ENCODE peak calls at places on chromosome 11, in eight cellular contexts. O is HFFc6, J is IMR-90, K is SK-N-SH, U is progenitor cell of endocrine pancreas, P is bronchial epithelial cell, V is left ventricle myocardium inferior, A is tibial nerve. Z is an unnamed sample.

GRCh38 chr11:117884994-117885393 is 8.5 kb upstream of the FXYD6 start:
- DNase-seq in P (no peak), U (no peak), A (no peak), K (no peak), J (peak), V (no peak), O (peak), Z (no peak)

GRCh38 chr11:61866231-61866957 is 25.0 kb downstream of the FADS3 start:
- DNase-seq in P (peak), U (no peak), A (no peak), V (no peak), O (no peak), J (no peak), K (no peak), Z (no peak)

GRCh38 chr11:59255281-59255680 is 42.6 kb upstream of the MPEG1 start:
- DNase-seq in V (no peak), P (no peak), K (no peak), U (no peak), O (no peak), A (no peak), J (no peak), Z (no peak)

GRCh38 chr11:35765211-35765610 is 102.6 kb downstream of the TRIM44 start:
- DNase-seq in V (no peak), P (peak), A (no peak), J (peak), U (no peak), K (no peak), O (no peak), Z (no peak)

GRCh38 chr11:20055312-20055711 is 105.0 kb downstream of the DBX1 start:
- DNase-seq in J (no peak), O (no peak), P (peak), A (no peak), K (peak), V (no peak), U (no peak), Z (no peak)

GRCh38 chr11:107562647-107563208 is 2.8 kb downstream of the ALKBH8 start:
- DNase-seq in K (no peak), P (peak), A (no peak), V (no peak), U (no peak), O (peak), J (peak), Z (no peak)

GRCh38 chr11:66337103-66337899 is 1.1 kb upstream of the RIN1 start:
- DNase-seq in O (peak), J (peak), U (no peak), K (peak), P (no peak), A (no peak), V (no peak), Z (no peak)

GRCh38 chr11:62122076-62122475 is 1.7 kb upstream of the INCENP start:
- DNase-seq in U (no peak), A (no peak), P (peak), V (no peak), J (no peak), K (peak), O (no peak), Z (no peak)

GRCh38 chr11:111310088-111310487 is 11.7 kb downstream of the POU2AF3 start:
- DNase-seq in U (no peak), O (no peak), P (peak), K (no peak), V (no peak), J (no peak), A (no peak), Z (no peak)

GRCh38 chr11:67286621-67287333 is 2.3 kb upstream of the ANKRD13D start:
- DNase-seq in J (no peak), U (no peak), O (no peak), K (no peak), V (peak), A (no peak), P (no peak), Z (no peak)

GRCh38 chr11:6315811-6316425 is 4.4 kb downstream of the CAVIN3 start:
- DNase-seq in K (peak), P (peak), A (peak), U (peak), J (peak), V (peak), O (peak), Z (peak)

GRCh38 chr11:121318848-121319834 is 26.6 kb downstream of the SC5D start:
- DNase-seq in V (no peak), U (no peak), O (peak), A (peak), K (peak), J (peak), P (peak), Z (peak)

GRCh38 chr11:69127091-69127850 is 28.5 kb upstream of the SMIM38 start:
- DNase-seq in A (no peak), O (no peak), U (no peak), V (no peak), K (no peak), J (no peak), P (no peak), Z (no peak)

GRCh38 chr11:117809236-117810055 is 12.4 kb upstream of the DSCAML1 start:
- DNase-seq in J (peak), K (peak), A (peak), P (peak), U (no peak), O (peak), V (peak), Z (peak)

GRCh38 chr11:114166897-114167323 is 107.4 kb downstream of the ZBTB16 start:
- DNase-seq in U (no peak), V (no peak), K (no peak), P (peak), O (peak), A (peak), J (peak), Z (no peak)

GRCh38 chr11:68258363-68258765 is 13.4 kb downstream of the C11orf24 start:
- DNase-seq in P (no peak), U (no peak), J (no peak), K (no peak), A (no peak), O (no peak), V (no peak), Z (no peak)

GRCh38 chr11:109205312-109205711 is 216.7 kb upstream of the C11orf87 start:
- DNase-seq in U (no peak), P (no peak), A (no peak), K (no peak), V (no peak), J (no peak), O (no peak), Z (no peak)

GRCh38 chr11:2550606-2550970 is 105.8 kb downstream of the KCNQ1 start:
- DNase-seq in K (no peak), U (no peak), V (no peak), J (no peak), A (no peak), O (no peak), P (no peak), Z (no peak)

GRCh38 chr11:32374261-32374711 is 61.1 kb downstream of the WT1 start:
- DNase-seq in U (no peak), J (peak), P (no peak), K (peak), A (peak), V (no peak), O (no peak), Z (peak)

GRCh38 chr11:27720277-27720830 is 20.1 kb upstream of the BDNF start:
- DNase-seq in A (no peak), U (peak), P (peak), O (peak), K (peak), J (peak), V (no peak), Z (peak)

GRCh38 chr11:110525883-110526282 is 96.1 kb downstream of the FDX1 start:
- DNase-seq in K (no peak), O (peak), V (no peak), J (peak), A (peak), U (no peak), P (peak), Z (no peak)

GRCh38 chr11:128616158-128616557 is 28.8 kb upstream of the ETS1 start:
- DNase-seq in A (no peak), K (peak), V (no peak), J (no peak), O (no peak), U (no peak), P (no peak), Z (no peak)

GRCh38 chr11:57597971-57598830 is 716 bp downstream of the SERPING1 start:
- DNase-seq in V (peak), U (peak), P (peak), J (peak), O (no peak), K (peak), A (peak), Z (peak)

GRCh38 chr11:86129775-86130540 is 61.1 kb upstream of the PICALM start:
- DNase-seq in J (no peak), V (no peak), P (no peak), O (no peak), K (no peak), U (no peak), A (no peak), Z (no peak)

GRCh38 chr11:128502736-128503135 is 84.6 kb downstream of the ETS1 start:
- DNase-seq in A (no peak), O (peak), K (no peak), V (no peak), J (peak), U (no peak), P (peak), Z (no peak)

GRCh38 chr11:45000918-45001317 is 50.2 kb upstream of the TP53I11 start:
- DNase-seq in A (no peak), P (no peak), J (no peak), O (no peak), V (no peak), K (no peak), U (no peak), Z (no peak)

GRCh38 chr11:46036969-46037368 is 84.3 kb downstream of the PHF21A start:
- DNase-seq in V (no peak), U (no peak), A (no peak), J (peak), P (no peak), K (no peak), O (peak), Z (no peak)

DNA sequence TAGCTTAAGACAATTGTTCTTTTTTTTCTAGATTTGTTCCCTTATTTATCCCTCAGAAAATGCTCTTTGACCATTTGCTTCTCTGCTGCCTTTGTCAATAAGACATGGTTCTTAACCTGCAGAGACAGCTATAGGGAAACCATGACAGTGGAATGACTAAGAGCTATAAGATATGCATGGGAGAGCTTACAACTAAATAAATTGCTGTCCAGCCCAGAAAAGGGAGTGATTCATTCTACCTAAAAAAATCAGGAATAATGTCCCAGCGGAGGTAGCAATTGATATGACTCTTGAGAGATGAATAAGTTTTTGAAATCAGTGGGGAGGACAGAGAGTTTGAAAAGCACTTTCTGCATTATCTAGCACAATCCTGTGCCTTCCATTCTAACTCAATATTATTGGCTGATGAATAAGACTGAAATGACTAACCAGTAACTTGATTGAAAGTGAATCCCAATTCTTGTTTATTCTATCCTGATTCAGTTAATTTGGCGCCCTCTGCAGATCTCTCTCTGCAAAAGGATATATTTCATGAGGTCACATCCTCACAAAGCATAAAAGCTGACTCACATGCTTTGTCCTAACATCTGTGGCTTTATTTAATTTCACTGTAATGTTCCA is 680.5 kb upstream of the API5 start:
- DNase-seq in O (peak), P (peak), U (no peak), A (no peak), K (peak), J (no peak), V (no peak), Z (no peak)
- TF ChIP-seq CTCF in O (peak), P (no peak), U (peak), A (no peak), K (no peak), J (peak), V (no peak), Z (peak)

GRCh38 chr11:89293966-89294679 is 116.4 kb downstream of the TYR start:
- DNase-seq in K (no peak), A (no peak), O (peak), U (peak), V (peak), J (peak), P (peak), Z (peak)
- TF ChIP-seq CTCF in K (no peak), A (no peak), O (no peak), U (no peak), V (no peak), J (no peak), P (no peak), Z (no peak)

DNA sequence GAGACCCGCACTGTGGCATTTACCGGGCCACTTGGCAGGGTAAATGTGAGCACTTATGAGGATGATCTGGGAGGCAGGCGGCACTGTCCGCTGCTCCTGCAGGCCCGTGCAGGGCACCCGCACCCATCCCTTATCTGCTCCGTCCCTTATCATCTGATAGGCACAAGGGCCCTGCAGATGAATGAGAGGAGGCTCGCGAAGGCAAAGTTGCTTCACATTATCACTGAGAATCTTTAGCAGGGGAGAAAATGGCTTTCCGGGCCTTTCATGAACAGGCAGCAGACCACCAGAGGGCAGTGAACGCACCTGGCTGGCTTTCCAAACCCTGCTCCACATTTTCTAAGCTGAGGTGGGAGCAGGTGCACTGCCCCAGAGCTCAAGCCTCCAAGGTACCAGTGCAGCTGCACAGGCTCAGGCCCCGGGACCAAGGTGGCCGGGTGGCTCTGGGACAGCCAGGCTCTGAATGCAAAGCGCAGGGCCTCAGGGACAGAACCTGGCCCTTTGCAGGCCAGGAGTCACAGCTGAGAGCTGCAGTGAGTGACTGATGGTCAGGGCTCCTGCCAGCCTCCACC is 165.6 kb downstream of the SHANK2 start:
- DNase-seq in A (no peak), O (no peak), P (peak), J (peak), U (peak), V (no peak), K (peak), Z (peak)
- TF ChIP-seq CTCF in A (no peak), O (peak), P (peak), J (peak), U (peak), V (peak), K (peak), Z (peak)

GRCh38 chr11:94546886-94547285 is 3.2 kb downstream of the FUT4 start:
- DNase-seq in O (no peak), U (no peak), K (no peak), J (no peak), P (peak), A (no peak), V (no peak), Z (no peak)
- TF ChIP-seq CTCF in O (no peak), U (peak), K (peak), J (no peak), P (no peak), A (no peak), V (no peak), Z (no peak)

GRCh38 chr11:131582021-131582531 is 211.7 kb downstream of the NTM start:
- DNase-seq in P (no peak), A (no peak), J (no peak), K (no peak), O (no peak), U (no peak), V (no peak), Z (no peak)

GRCh38 chr11:131581006-131581405 is 210.6 kb downstream of the NTM start:
- DNase-seq in P (no peak), K (no peak), O (no peak), U (no peak), J (no peak), A (no peak), V (no peak), Z (no peak)

GRCh38 chr11:131583823-131584222 is 213.4 kb downstream of the NTM start:
- DNase-seq in A (no peak), U (no peak), P (no peak), K (no peak), V (no peak), J (no peak), O (no peak), Z (no peak)

GRCh38 chr11:131580466-131580865 is 210.1 kb downstream of the NTM start:
- DNase-seq in U (no peak), O (no peak), V (no peak), K (no peak), J (no peak), A (no peak), P (no peak), Z (no peak)

GRCh38 chr11:131579932-131580387 is 209.5 kb downstream of the NTM start:
- DNase-seq in V (no peak), J (peak), U (no peak), K (peak), O (peak), A (peak), P (peak), Z (peak)
- TF ChIP-seq CTCF in V (peak), J (peak), U (peak), K (peak), O (peak), A (no peak), P (peak), Z (peak)

GRCh38 chr11:17763244-17763643 is 28.7 kb downstream of the KCNC1 start:
- DNase-seq in P (no peak), A (no peak), V (no peak), J (no peak), K (no peak), O (no peak), U (no peak), Z (no peak)

GRCh38 chr11:17760102-17761029 is 25.8 kb downstream of the KCNC1 start:
- DNase-seq in P (peak), J (peak), A (no peak), O (peak), V (peak), U (peak), K (peak), Z (peak)

GRCh38 chr11:17763703-17764102 is 29.1 kb downstream of the KCNC1 start:
- DNase-seq in A (no peak), J (no peak), O (no peak), P (no peak), K (no peak), U (no peak), V (no peak), Z (no peak)

GRCh38 chr11:17764446-17765218 is 30.1 kb downstream of the KCNC1 start:
- DNase-seq in O (no peak), U (no peak), K (peak), V (no peak), A (no peak), J (no peak), P (no peak), Z (peak)

DNA sequence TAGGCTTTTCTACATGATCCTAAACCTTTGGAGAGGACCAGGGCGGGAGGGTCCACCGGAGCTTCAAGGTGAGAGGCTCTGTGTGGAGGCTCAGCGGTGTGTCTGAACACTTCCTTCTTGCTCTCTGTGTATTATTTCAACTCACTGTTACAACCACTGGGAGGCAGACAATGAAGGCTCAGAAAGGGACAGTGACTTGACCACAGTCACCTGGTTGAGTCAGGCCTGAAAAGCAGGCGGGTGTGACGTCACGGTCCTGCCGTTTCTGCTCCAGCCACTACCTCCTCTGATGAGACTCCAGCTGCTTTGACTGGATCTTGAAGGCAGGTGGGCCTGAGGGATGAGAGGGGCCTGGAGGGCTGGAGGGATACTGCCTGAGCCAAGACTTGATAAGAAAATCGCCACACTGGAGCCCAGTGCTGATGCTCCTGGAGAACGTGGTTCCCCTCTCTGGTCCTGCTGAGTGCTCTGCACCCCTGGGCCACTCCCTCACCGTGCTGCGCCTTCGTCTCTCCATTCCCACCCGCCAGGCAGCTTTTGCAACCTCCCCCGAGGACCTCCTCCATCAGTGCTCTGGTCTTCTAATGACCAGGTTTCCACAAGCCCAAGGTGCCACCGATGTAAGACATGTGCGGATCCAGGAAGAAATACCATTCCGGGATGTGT is 27.9 kb downstream of the KCNC1 start:
- DNase-seq in K (no peak), V (no peak), U (no peak), J (no peak), A (no peak), O (no peak), P (peak), Z (no peak)
- TF ChIP-seq CTCF in K (no peak), V (no peak), U (no peak), J (no peak), A (no peak), O (peak), P (no peak), Z (no peak)

DNA sequence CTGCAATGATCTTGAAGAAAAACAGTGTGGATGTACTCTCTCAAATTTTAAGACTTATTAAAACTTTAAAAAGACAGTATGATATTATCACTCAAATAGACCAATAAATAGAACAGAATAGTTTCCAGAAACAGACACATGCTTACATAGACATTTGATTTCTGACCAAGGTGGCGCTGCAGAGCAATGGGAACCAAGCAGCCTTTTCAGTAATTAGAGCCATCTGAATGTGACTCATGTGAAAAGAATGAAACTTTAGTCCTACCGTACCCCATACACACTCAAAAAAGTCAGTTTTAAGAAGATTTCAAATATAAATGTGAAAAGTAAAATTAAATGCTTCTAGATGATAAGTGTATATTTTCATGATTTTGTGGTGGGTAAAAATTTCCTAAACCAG is 74.2 kb upstream of the MS4A8 start:
- DNase-seq in V (no peak), O (peak), K (peak), U (no peak), A (peak), P (peak), J (peak), Z (peak)
- TF ChIP-seq CTCF in V (no peak), O (peak), K (peak), U (peak), A (no peak), P (peak), J (peak), Z (no peak)

GRCh38 chr11:80144932-80145612 is 704.2 kb upstream of the TENM4 start:
- DNase-seq in A (no peak), V (no peak), U (no peak), K (no peak), J (no peak), P (no peak), O (no peak), Z (no peak)
- TF ChIP-seq CTCF in A (no peak), V (no peak), U (no peak), K (no peak), J (no peak), P (no peak), O (no peak), Z (no peak)

Z was measured in nephron progenitor cell.